ENCODE peak calls at places on chromosomes 3 and 15, in four cellular contexts. One of them, this sample, is unnamed.
A peak's percentile ranks its signal among the peaks of the same experiment; 100 is the strongest.

GRCh38 chr15:69852482-69853275 is 245.0 kb downstream of the TLE3 start:
- DNase-seq in tibial nerve: no peak
- DNase-seq in gastrocnemius medialis: no peak
- DNase-seq in IMR-90: peak; percentile 86
- DNase-seq in this sample: no peak

GRCh38 chr3:128624526-128625138 is 26.0 kb downstream of the RPN1 start:
- DNase-seq in IMR-90: no peak
- DNase-seq in tibial nerve: no peak
- DNase-seq in gastrocnemius medialis: no peak
- DNase-seq in this sample: no peak

GRCh38 chr15:100759698-100760356 is 119.8 kb upstream of the ALDH1A3 start:
- DNase-seq in gastrocnemius medialis: no peak
- DNase-seq in tibial nerve: no peak
- DNase-seq in IMR-90: peak; percentile 76
- DNase-seq in this sample: peak; percentile 83

GRCh38 chr15:85755942-85756341 is 38.8 kb downstream of the KLHL25 start:
- DNase-seq in IMR-90: no peak
- DNase-seq in tibial nerve: no peak
- DNase-seq in gastrocnemius medialis: no peak
- DNase-seq in this sample: peak; percentile 32

GRCh38 chr3:115503386-115503785 is 119.9 kb upstream of the GAP43 start:
- DNase-seq in IMR-90: no peak
- DNase-seq in tibial nerve: no peak
- DNase-seq in gastrocnemius medialis: no peak
- DNase-seq in this sample: no peak

GRCh38 chr15:41501191-41501917 is 7.7 kb downstream of the ITPKA start:
- DNase-seq in tibial nerve: no peak
- DNase-seq in gastrocnemius medialis: no peak
- DNase-seq in IMR-90: peak; percentile 44
- DNase-seq in this sample: no peak

GRCh38 chr3:183158552-183159006 is 4.0 kb downstream of the LAMP3 start:
- DNase-seq in IMR-90: peak; percentile 68
- DNase-seq in gastrocnemius medialis: no peak
- DNase-seq in tibial nerve: no peak
- DNase-seq in this sample: no peak

GRCh38 chr3:129122697-129123055 is 1.1 kb upstream of the RAB43 start:
- DNase-seq in tibial nerve: no peak
- DNase-seq in IMR-90: no peak
- DNase-seq in gastrocnemius medialis: no peak
- DNase-seq in this sample: no peak

GRCh38 chr3:66253790-66254620 is 33.2 kb downstream of the SLC25A26 start:
- DNase-seq in tibial nerve: no peak
- DNase-seq in gastrocnemius medialis: no peak
- DNase-seq in IMR-90: peak; percentile 67
- DNase-seq in this sample: no peak

GRCh38 chr15:61724276-61724939 is 335.8 kb downstream of the VPS13C start:
- DNase-seq in gastrocnemius medialis: no peak
- DNase-seq in tibial nerve: no peak
- DNase-seq in IMR-90: no peak
- DNase-seq in this sample: no peak

GRCh38 chr15:59165726-59166125 is 40.9 kb upstream of the LDHAL6B start:
- DNase-seq in gastrocnemius medialis: no peak
- DNase-seq in IMR-90: no peak
- DNase-seq in tibial nerve: no peak
- DNase-seq in this sample: no peak

GRCh38 chr3:14602804-14603644 is 48.5 kb upstream of the CCDC174 start:
- DNase-seq in gastrocnemius medialis: no peak
- DNase-seq in tibial nerve: no peak
- DNase-seq in IMR-90: no peak
- DNase-seq in this sample: no peak

GRCh38 chr15:31483924-31484368 is 157.3 kb downstream of the KLF13 start:
- DNase-seq in IMR-90: no peak
- DNase-seq in tibial nerve: no peak
- DNase-seq in gastrocnemius medialis: peak; percentile 4
- DNase-seq in this sample: no peak

GRCh38 chr3:178709047-178709446 is 172.8 kb downstream of the KCNMB2 start:
- DNase-seq in gastrocnemius medialis: no peak
- DNase-seq in IMR-90: peak; percentile 4
- DNase-seq in tibial nerve: no peak
- DNase-seq in this sample: no peak

GRCh38 chr3:155070932-155071387 is 9.2 kb upstream of the MME start:
- DNase-seq in IMR-90: peak; percentile 99
- DNase-seq in tibial nerve: no peak
- DNase-seq in gastrocnemius medialis: peak; percentile 34
- DNase-seq in this sample: peak; percentile 59

GRCh38 chr15:87369269-87369668 is 887.3 kb downstream of the NTRK3 start:
- DNase-seq in tibial nerve: no peak
- DNase-seq in IMR-90: peak; percentile 93
- DNase-seq in gastrocnemius medialis: no peak
- DNase-seq in this sample: no peak

GRCh38 chr15:39586387-39587171 is 5.7 kb downstream of the THBS1 start:
- DNase-seq in gastrocnemius medialis: no peak
- DNase-seq in tibial nerve: no peak
- DNase-seq in IMR-90: peak; percentile 83
- DNase-seq in this sample: no peak

GRCh38 chr3:52451237-52452083 is 2.4 kb downstream of the TNNC1 start:
- DNase-seq in tibial nerve: no peak
- DNase-seq in IMR-90: no peak
- DNase-seq in gastrocnemius medialis: no peak
- DNase-seq in this sample: no peak

GRCh38 chr3:35522450-35522849 is 116.9 kb upstream of the ARPP21 start:
- DNase-seq in gastrocnemius medialis: no peak
- DNase-seq in IMR-90: no peak
- DNase-seq in tibial nerve: no peak
- DNase-seq in this sample: no peak

GRCh38 chr15:101537681-101538080 is 48.2 kb upstream of the PCSK6 start:
- DNase-seq in IMR-90: no peak
- DNase-seq in tibial nerve: no peak
- DNase-seq in gastrocnemius medialis: no peak
- DNase-seq in this sample: no peak

GRCh38 chr15:84715442-84716035 is 400 bp downstream of the SEC11A start:
- DNase-seq in tibial nerve: no peak
- DNase-seq in gastrocnemius medialis: peak; percentile 23
- DNase-seq in IMR-90: peak; percentile 28
- DNase-seq in this sample: no peak

GRCh38 chr3:5498981-5499380 is 311.5 kb downstream of the EDEM1 start:
- DNase-seq in IMR-90: no peak
- DNase-seq in tibial nerve: no peak
- DNase-seq in gastrocnemius medialis: no peak
- DNase-seq in this sample: no peak

GRCh38 chr3:172591876-172592771 is 68.9 kb upstream of the TNFSF10 start:
- DNase-seq in tibial nerve: no peak
- DNase-seq in IMR-90: peak; percentile 16
- DNase-seq in gastrocnemius medialis: no peak
- DNase-seq in this sample: peak; percentile 75

GRCh38 chr3:136146981-136147729 is 49.0 kb downstream of the MSL2 start:
- DNase-seq in tibial nerve: no peak
- DNase-seq in gastrocnemius medialis: no peak
- DNase-seq in IMR-90: no peak
- DNase-seq in this sample: no peak

GRCh38 chr3:120393761-120394160 is 44.6 kb upstream of the LRRC58 start:
- DNase-seq in gastrocnemius medialis: no peak
- DNase-seq in IMR-90: no peak
- DNase-seq in tibial nerve: no peak
- DNase-seq in this sample: no peak

GRCh38 chr15:49855917-49856637 is 235.2 kb downstream of the DTWD1 start:
- DNase-seq in gastrocnemius medialis: peak; percentile 12
- DNase-seq in tibial nerve: no peak
- DNase-seq in IMR-90: peak; percentile 99
- DNase-seq in this sample: no peak

GRCh38 chr3:138941259-138941885 is 5.6 kb downstream of the FOXL2 start:
- DNase-seq in tibial nerve: no peak
- DNase-seq in gastrocnemius medialis: no peak
- DNase-seq in IMR-90: peak; percentile 33
- DNase-seq in this sample: no peak

GRCh38 chr15:71279757-71280141 is 164.5 kb downstream of the THSD4 start:
- DNase-seq in tibial nerve: no peak
- DNase-seq in gastrocnemius medialis: no peak
- DNase-seq in IMR-90: no peak
- DNase-seq in this sample: no peak

DNA sequence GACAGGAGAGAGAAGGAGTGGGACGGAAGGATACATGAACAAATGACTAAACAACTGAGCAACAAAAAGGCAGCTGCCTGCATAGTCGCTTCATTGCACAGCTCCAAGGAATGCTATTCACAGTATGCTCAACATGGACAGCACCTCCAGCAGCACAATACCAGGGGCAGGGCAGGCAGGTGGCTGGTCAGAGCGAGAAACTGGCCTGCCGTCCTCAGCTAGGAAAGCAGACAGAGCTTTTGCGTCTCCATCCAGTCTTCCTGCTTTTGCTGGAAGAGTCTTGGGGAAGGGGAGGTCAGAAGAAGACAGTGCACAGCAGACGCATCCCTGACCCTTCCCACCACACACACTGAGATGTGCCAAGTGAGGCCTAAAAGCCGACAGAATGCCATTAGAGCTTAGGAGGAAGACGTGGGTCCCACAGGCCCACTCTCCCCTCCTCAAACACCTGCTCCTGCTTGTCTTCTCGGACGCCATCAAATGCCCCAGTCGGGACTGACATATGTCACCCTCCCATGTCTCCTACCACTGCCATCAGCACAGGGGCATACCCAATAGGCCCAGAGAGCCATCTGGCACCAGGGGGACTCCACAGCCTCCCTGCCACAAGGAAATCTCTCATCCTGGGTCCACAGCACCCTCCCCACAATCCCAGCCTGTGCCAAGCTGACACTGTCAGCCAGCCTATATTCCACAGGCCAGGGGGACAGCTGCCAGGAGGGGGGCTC is 3.9 kb downstream of the RAB6B start:
- DNase-seq in tibial nerve: no peak
- DNase-seq in gastrocnemius medialis: no peak
- DNase-seq in IMR-90: no peak
- DNase-seq in this sample: no peak
- H3K4me3 ChIP-seq in tibial nerve: no peak overlapping the region
- H3K4me3 ChIP-seq in gastrocnemius medialis: no peak overlapping the region
- H3K4me3 ChIP-seq in IMR-90: no peak overlapping the region
- H3K4me3 ChIP-seq in this sample: no peak overlapping the region

GRCh38 chr3:125990253-125990970 is 21.4 kb downstream of the ROPN1B start:
- DNase-seq in tibial nerve: peak; percentile 57
- DNase-seq in IMR-90: peak; percentile 78
- DNase-seq in gastrocnemius medialis: peak; percentile 81
- DNase-seq in this sample: peak; percentile 97
- TF ChIP-seq POLR2A in tibial nerve: peak; percentile 41
- TF ChIP-seq POLR2A in IMR-90: no peak
- TF ChIP-seq POLR2A in gastrocnemius medialis: peak; percentile 56
- TF ChIP-seq POLR2A in this sample: no peak

GRCh38 chr15:52180851-52181450 is 10.2 kb downstream of the GNB5 start:
- DNase-seq in gastrocnemius medialis: no peak
- DNase-seq in tibial nerve: no peak
- DNase-seq in IMR-90: no peak
- DNase-seq in this sample: peak; percentile 67
- H3K4me3 ChIP-seq in gastrocnemius medialis: no peak overlapping the region
- H3K4me3 ChIP-seq in tibial nerve: no peak overlapping the region
- H3K4me3 ChIP-seq in IMR-90: no peak overlapping the region
- H3K4me3 ChIP-seq in this sample: no peak overlapping the region

GRCh38 chr3:122077293-122078234 is 22.4 kb downstream of the CD86 start:
- DNase-seq in gastrocnemius medialis: no peak
- DNase-seq in IMR-90: no peak
- DNase-seq in tibial nerve: no peak
- DNase-seq in this sample: no peak
- TF ChIP-seq POLR2A in gastrocnemius medialis: no peak
- TF ChIP-seq POLR2A in IMR-90: no peak
- TF ChIP-seq POLR2A in tibial nerve: no peak
- TF ChIP-seq POLR2A in this sample: no peak

GRCh38 chr15:42584031-42584765 is 8.8 kb downstream of the STARD9 start:
- DNase-seq in tibial nerve: no peak
- DNase-seq in gastrocnemius medialis: no peak
- DNase-seq in IMR-90: peak; percentile 49
- DNase-seq in this sample: no peak
- H3K4me3 ChIP-seq in tibial nerve: no peak overlapping the region
- H3K4me3 ChIP-seq in gastrocnemius medialis: no peak overlapping the region
- H3K4me3 ChIP-seq in IMR-90: no peak overlapping the region
- H3K4me3 ChIP-seq in this sample: no peak overlapping the region

GRCh38 chr15:62901916-62902554 is 140.5 kb upstream of the TPM1 start:
- DNase-seq in IMR-90: no peak
- DNase-seq in gastrocnemius medialis: no peak
- DNase-seq in tibial nerve: no peak
- DNase-seq in this sample: no peak

GRCh38 chr15:62902821-62903220 is 139.7 kb upstream of the TPM1 start:
- DNase-seq in IMR-90: no peak
- DNase-seq in tibial nerve: no peak
- DNase-seq in gastrocnemius medialis: no peak
- DNase-seq in this sample: no peak

GRCh38 chr15:62901087-62901486 is 141.5 kb upstream of the TPM1 start:
- DNase-seq in gastrocnemius medialis: peak; percentile 27
- DNase-seq in tibial nerve: no peak
- DNase-seq in IMR-90: no peak
- DNase-seq in this sample: no peak

GRCh38 chr15:62899090-62899493 is 143.5 kb upstream of the TPM1 start:
- DNase-seq in IMR-90: no peak
- DNase-seq in tibial nerve: no peak
- DNase-seq in gastrocnemius medialis: no peak
- DNase-seq in this sample: no peak

DNA sequence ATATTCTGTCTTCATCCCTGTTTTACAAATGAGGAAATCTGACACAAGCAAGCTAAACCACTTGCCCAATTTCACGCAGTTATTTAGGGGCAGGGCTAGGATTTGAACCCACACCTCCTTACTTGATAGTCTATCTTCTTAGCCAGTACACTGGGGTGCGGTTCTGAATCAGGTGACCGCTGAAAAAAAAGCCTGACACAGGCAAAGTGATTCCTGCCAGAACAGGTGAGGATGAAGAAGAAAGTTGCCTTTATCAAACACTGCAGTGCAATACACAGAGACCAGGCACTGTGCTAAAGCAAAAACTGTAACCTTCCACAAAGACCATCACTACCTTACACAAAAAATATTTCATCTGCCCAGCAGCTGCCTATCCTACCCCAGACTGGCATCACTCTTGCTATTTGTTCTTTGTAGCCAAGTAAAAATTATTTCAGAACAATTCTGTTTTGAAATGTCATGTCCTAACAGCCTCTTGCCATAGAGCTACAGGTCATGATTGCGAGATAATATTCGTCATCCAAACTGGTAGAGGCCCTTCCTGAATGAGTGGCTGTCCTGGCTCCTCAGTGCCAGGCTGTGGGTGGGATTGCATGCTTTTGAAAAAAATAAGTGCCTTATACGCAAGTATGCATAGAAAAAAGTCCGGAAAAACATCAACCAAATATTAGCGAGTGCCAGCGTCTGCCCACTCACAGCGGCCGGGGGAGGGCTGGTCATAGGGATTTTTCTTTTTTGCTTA is 142.3 kb upstream of the TPM1 start:
- DNase-seq in IMR-90: no peak
- DNase-seq in gastrocnemius medialis: no peak
- DNase-seq in tibial nerve: no peak
- DNase-seq in this sample: no peak
- TF ChIP-seq POLR2A in IMR-90: no peak
- TF ChIP-seq POLR2A in gastrocnemius medialis: no peak
- TF ChIP-seq POLR2A in tibial nerve: no peak
- TF ChIP-seq POLR2A in this sample: no peak

DNA sequence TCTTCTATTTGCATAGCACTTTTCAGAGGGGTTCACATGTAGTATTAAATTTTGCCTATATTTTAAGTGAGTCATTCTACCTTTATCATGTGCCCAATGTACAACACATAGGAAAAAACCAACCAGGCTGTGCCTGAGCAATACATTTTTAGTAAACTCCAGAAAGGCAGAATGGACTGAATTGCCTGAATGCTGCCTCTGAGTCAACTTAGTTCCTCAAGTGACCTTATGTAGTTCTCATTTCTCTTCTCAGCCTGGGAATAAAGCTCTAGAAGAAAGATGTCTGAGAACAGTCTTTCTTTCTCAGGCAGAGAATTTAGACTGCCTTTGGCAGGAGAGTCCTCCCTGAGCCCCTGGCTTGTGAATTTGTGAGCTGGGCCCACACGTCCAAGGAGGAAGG is 13.0 kb downstream of the ST3GAL6 start:
- DNase-seq in IMR-90: no peak
- DNase-seq in gastrocnemius medialis: no peak
- DNase-seq in tibial nerve: no peak
- DNase-seq in this sample: no peak
- H3K4me3 ChIP-seq in IMR-90: no peak overlapping the region
- H3K4me3 ChIP-seq in gastrocnemius medialis: no peak overlapping the region
- H3K4me3 ChIP-seq in tibial nerve: no peak overlapping the region
- H3K4me3 ChIP-seq in this sample: no peak overlapping the region